ENCODE peak calls at places on chromosomes 5 and 9, in seven cellular contexts. Q, R, D, K, I, B and S are unnamed samples.

GRCh38 chr5:78591227-78591626 is 57.3 kb downstream of the LHFPL2 start:
- DNase-seq in I (no peak), Q (no peak), K (peak; percentile 92), R (peak; percentile 80), B (peak; percentile 89), D (peak; percentile 60), S (no peak)

GRCh38 chr9:127450170-127450830 is 906 bp downstream of the RPL12 start:
- DNase-seq in B (no peak), R (peak; percentile 50), K (no peak), Q (no peak), I (peak; percentile 27), D (no peak), S (no peak)

GRCh38 chr5:159764283-159764927 is 151.9 kb upstream of the ADRA1B start:
- DNase-seq in K (peak; percentile 84), Q (peak; percentile 33), R (peak; percentile 96), D (peak; percentile 93), B (peak; percentile 91), I (no peak), S (peak; percentile 39)

GRCh38 chr5:172293054-172293744 is 9.6 kb upstream of the UBTD2 start:
- DNase-seq in D (peak; percentile 64), K (no peak), R (peak; percentile 77), I (peak; percentile 82), Q (peak; percentile 65), B (peak; percentile 43), S (no peak)

GRCh38 chr9:88220652-88221051 is 82.4 kb upstream of the SPATA31C2 start:
- DNase-seq in I (no peak), R (no peak), K (no peak), D (no peak), Q (no peak), B (no peak), S (no peak)

GRCh38 chr9:131255731-131256197 is 20.5 kb downstream of the FAM78A start:
- DNase-seq in D (no peak), B (no peak), K (no peak), R (no peak), I (no peak), Q (no peak), S (peak; percentile 8)

GRCh38 chr9:87179556-87180340 is 232.4 kb upstream of the GAS1 start:
- DNase-seq in I (no peak), K (no peak), Q (no peak), B (peak; percentile 17), R (no peak), D (peak; percentile 41), S (no peak)

GRCh38 chr5:126516133-126516532 is 78.9 kb downstream of the ALDH7A1 start:
- DNase-seq in K (no peak), B (peak; percentile 50), R (peak; percentile 50), I (no peak), Q (no peak), D (no peak), S (no peak)

GRCh38 chr9:131020388-131020787 is 11.4 kb downstream of the LAMC3 start:
- DNase-seq in K (peak; percentile 39), Q (no peak), D (peak; percentile 77), R (peak; percentile 90), B (peak; percentile 57), I (no peak), S (peak; percentile 36)

GRCh38 chr5:172410160-172410559 is 44.2 kb downstream of the SH3PXD2B start:
- DNase-seq in B (peak; percentile 86), I (no peak), Q (no peak), D (peak; percentile 27), K (no peak), R (peak; percentile 79), S (peak; percentile 51)

GRCh38 chr5:141373673-141374317 is at the start of gene PCDHGA6:
- DNase-seq in I (no peak), Q (no peak), B (peak; percentile 6), K (no peak), R (peak; percentile 38), D (no peak), S (no peak)

GRCh38 chr9:87548159-87548558 is 50.5 kb downstream of the DAPK1 start:
- DNase-seq in R (no peak), D (no peak), Q (no peak), B (no peak), K (no peak), I (no peak), S (no peak)

GRCh38 chr5:123046222-123046621 is 9.7 kb upstream of the PPIC start:
- DNase-seq in I (no peak), R (no peak), B (no peak), Q (no peak), K (no peak), D (no peak), S (no peak)

GRCh38 chr5:110086658-110087388 is 397.1 kb downstream of the MAN2A1 start:
- DNase-seq in K (peak; percentile 9), I (no peak), R (peak; percentile 93), D (peak; percentile 76), B (peak; percentile 95), Q (no peak), S (peak; percentile 99)

GRCh38 chr9:93505518-93506123 is 52.2 kb upstream of the FAM120AOS start:
- DNase-seq in D (no peak), I (no peak), B (no peak), R (no peak), K (no peak), Q (no peak), S (no peak)

GRCh38 chr5:35780236-35780635 is 76.5 kb upstream of the IL7R start:
- DNase-seq in D (no peak), R (no peak), K (no peak), I (no peak), Q (no peak), B (no peak), S (no peak)

GRCh38 chr9:109556786-109557185 is 58.7 kb upstream of the PTPN3 start:
- DNase-seq in Q (no peak), D (no peak), R (no peak), B (no peak), I (no peak), K (no peak), S (no peak)

GRCh38 chr5:154278172-154278571 is 87.6 kb downstream of the GALNT10 start:
- DNase-seq in B (peak; percentile 77), Q (no peak), K (no peak), I (no peak), D (no peak), R (peak; percentile 23), S (no peak)

GRCh38 chr5:100456615-100457014 is 78.6 kb upstream of the FAM174A start:
- DNase-seq in B (no peak), I (no peak), Q (no peak), R (no peak), K (no peak), D (no peak), S (no peak)

GRCh38 chr9:131290039-131290766 is 680 bp downstream of the PLPP7 start:
- DNase-seq in K (no peak), B (no peak), I (no peak), R (peak; percentile 17), Q (no peak), D (no peak), S (no peak)

GRCh38 chr9:14347408-14348224 is 33.7 kb upstream of the NFIB start:
- DNase-seq in I (peak; percentile 68), B (no peak), D (peak; percentile 15), K (no peak), Q (peak; percentile 69), R (peak; percentile 3), S (no peak)

GRCh38 chr9:83441390-83441789 is 96.8 kb downstream of the FRMD3 start:
- DNase-seq in I (no peak), Q (no peak), K (no peak), B (no peak), D (no peak), R (peak; percentile 28), S (no peak)

GRCh38 chr5:150412319-150413175 is at the start of gene CD74:
- DNase-seq in R (peak; percentile 17), K (no peak), D (peak; percentile 45), I (peak; percentile 67), Q (peak; percentile 90), B (no peak), S (no peak)

GRCh38 chr5:141737485-141737884 is 55.5 kb upstream of the ARAP3 start:
- DNase-seq in D (no peak), Q (no peak), R (no peak), B (no peak), I (no peak), K (no peak), S (no peak)

GRCh38 chr9:4371108-4371507 is 71.2 kb upstream of the GLIS3 start:
- DNase-seq in D (peak; percentile 95), B (peak; percentile 97), R (peak; percentile 84), K (peak; percentile 39), I (peak; percentile 3), Q (no peak), S (peak; percentile 90)

GRCh38 chr9:100426532-100427365 is at the start of gene MSANTD3:
- DNase-seq in K (no peak), I (peak; percentile 93), R (peak; percentile 64), D (peak; percentile 73), Q (peak; percentile 67), B (peak; percentile 71), S (no peak)

GRCh38 chr9:80885894-80886293 is 803.5 kb downstream of the TLE1 start:
- DNase-seq in D (no peak), B (no peak), I (peak; percentile 15), K (no peak), Q (no peak), R (no peak), S (no peak)

GRCh38 chr5:65840071-65840470 is 86.3 kb upstream of the ERBIN start:
- DNase-seq in D (no peak), I (no peak), K (no peak), R (no peak), B (no peak), Q (no peak), S (no peak)

GRCh38 chr5:122701640-122702523 is 73.0 kb upstream of the SNX2 start:
- DNase-seq in Q (no peak), B (no peak), K (no peak), I (no peak), R (no peak), D (no peak), S (no peak)

GRCh38 chr9:136520053-136520540 is 25.8 kb downstream of the NOTCH1 start:
- DNase-seq in R (no peak), B (no peak), D (no peak), I (no peak), K (no peak), Q (no peak), S (no peak)
- H3K4me3 ChIP-seq in R (no peak overlapping the region), B (no peak overlapping the region), D (no peak overlapping the region), I (no peak overlapping the region), K (no peak overlapping the region), Q (no peak overlapping the region), S (no peak overlapping the region)

DNA sequence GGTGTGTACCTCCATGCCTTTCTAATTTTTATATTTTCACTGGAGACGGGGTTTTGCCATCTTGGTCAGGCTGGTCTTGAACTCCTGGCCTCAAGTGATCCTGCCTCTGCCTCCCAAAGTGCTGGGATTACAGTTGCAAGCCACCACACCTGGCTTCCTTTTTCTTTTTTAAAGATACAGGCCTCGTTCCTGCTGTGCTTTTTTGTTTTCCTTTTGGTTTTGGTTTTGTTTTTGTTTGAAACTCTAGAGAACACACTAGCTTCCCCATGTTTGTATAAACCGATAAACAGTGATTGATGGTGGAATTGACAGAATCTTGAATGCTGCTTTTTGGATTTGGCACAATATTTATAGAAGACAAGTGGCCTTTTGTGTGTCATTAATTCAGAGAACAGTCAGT is 1603.4 kb downstream of the MAT2B start:
- DNase-seq in B (no peak), K (no peak), R (no peak), I (no peak), Q (no peak), D (no peak), S (no peak)
- H3K4me3 ChIP-seq in B (no peak overlapping the region), K (no peak overlapping the region), R (no peak overlapping the region), I (no peak overlapping the region), Q (no peak overlapping the region), D (no peak overlapping the region), S (no peak overlapping the region)

GRCh38 chr9:33225319-33226152 is 14.4 kb upstream of the SPINK4 start:
- DNase-seq in K (peak; percentile 25), B (peak; percentile 59), I (peak; percentile 55), D (peak; percentile 63), Q (peak; percentile 50), R (peak; percentile 79), S (peak; percentile 37)
- H3K4me3 ChIP-seq in K (no peak overlapping the region), B (no peak overlapping the region), I (no peak overlapping the region), D (no peak overlapping the region), Q (no peak overlapping the region), R (no peak overlapping the region), S (no peak overlapping the region)

GRCh38 chr5:13859285-13859684 is 85.2 kb downstream of the DNAH5 start:
- DNase-seq in I (no peak), K (no peak), B (no peak), D (no peak), Q (no peak), R (peak; percentile 1), S (no peak)
- H3K4me3 ChIP-seq in I (no peak overlapping the region), K (no peak overlapping the region), B (no peak overlapping the region), D (no peak overlapping the region), Q (no peak overlapping the region), R (no peak overlapping the region), S (no peak overlapping the region)